ENCODE peak calls at places on chromosomes 6 and 20, in four cellular contexts. C is endothelial cell of umbilical vein, B is GM23248, J is mesenchymal stem cell. O is an unnamed sample. For H3K36me3 and H3K4me1, the result is how much of the 10 kb centered on the place peaks cover.

GRCh38 chr6:110537208-110538123 is 61.1 kb upstream of the SLC22A16 start:
- DNase-seq in C (peak), B (peak), J (peak), O (no peak)

GRCh38 chr20:23638309-23638708 is 554 bp upstream of the CST3 start:
- DNase-seq in C (no peak), B (no peak), J (no peak), O (no peak)

GRCh38 chr20:56875803-56876202 is 246.7 kb downstream of the TFAP2C start:
- DNase-seq in C (no peak), B (no peak), J (no peak), O (no peak)

GRCh38 chr6:111590209-111590955 is 15.3 kb downstream of the TRAF3IP2 start:
- DNase-seq in C (no peak), B (peak), J (no peak), O (no peak)

GRCh38 chr6:159104163-159104885 is 59.5 kb upstream of the TAGAP start:
- DNase-seq in C (peak), B (peak), J (peak), O (peak)

GRCh38 chr20:36571564-36572504 is 1.6 kb upstream of the TGIF2 start:
- DNase-seq in C (no peak), B (no peak), J (peak), O (no peak)

GRCh38 chr6:29702519-29703103 is 20.6 kb upstream of the HLA-F start:
- DNase-seq in C (peak), B (peak), J (peak), O (peak)

GRCh38 chr6:165846123-165846966 is 183.3 kb upstream of the PDE10A start:
- DNase-seq in C (no peak), B (peak), J (no peak), O (no peak)

GRCh38 chr20:31704225-31705119 is 18.2 kb downstream of the BCL2L1 start:
- DNase-seq in C (peak), B (peak), J (peak), O (no peak)

GRCh38 chr20:62840244-62841197 is 21.1 kb downstream of the TCFL5 start:
- DNase-seq in C (no peak), B (no peak), J (no peak), O (no peak)

GRCh38 chr6:106213660-106214276 is 111.8 kb downstream of the ATG5 start:
- DNase-seq in C (no peak), B (no peak), J (no peak), O (no peak)

GRCh38 chr20:24999568-24999967 is 7.0 kb upstream of the APMAP start:
- DNase-seq in C (no peak), B (no peak), J (no peak), O (no peak)

GRCh38 chr6:15073344-15073789 is 172.5 kb upstream of the JARID2 start:
- DNase-seq in C (no peak), B (peak), J (no peak), O (no peak)

GRCh38 chr20:709421-709820 is 33.8 kb upstream of the SCRT2 start:
- DNase-seq in C (no peak), B (peak), J (no peak), O (peak)

GRCh38 chr6:69774740-69775350 is 22.0 kb downstream of the LMBRD1 start:
- DNase-seq in C (no peak), B (no peak), J (no peak), O (no peak)

GRCh38 chr20:12318043-12318442 is 400.4 kb downstream of the BTBD3 start:
- DNase-seq in C (no peak), B (no peak), J (no peak), O (no peak)

GRCh38 chr6:161137839-161138544 is 135.9 kb downstream of the AGPAT4 start:
- DNase-seq in C (no peak), B (peak), J (no peak), O (no peak)

GRCh38 chr6:79570802-79571367 is 33.7 kb upstream of the LCA5 start:
- DNase-seq in C (peak), B (peak), J (peak), O (peak)

GRCh38 chr6:118886641-118887040 is 7.3 kb upstream of the ASF1A start:
- DNase-seq in C (no peak), B (no peak), J (no peak), O (no peak)

GRCh38 chr6:40852667-40853383 is 186.2 kb downstream of the UNC5CL start:
- DNase-seq in C (no peak), B (peak), J (peak), O (peak)

GRCh38 chr20:17725094-17725835 is 25.5 kb downstream of the BANF2 start:
- DNase-seq in C (no peak), B (no peak), J (no peak), O (no peak)

GRCh38 chr6:23176883-23177282 is 607.5 kb downstream of the HDGFL1 start:
- DNase-seq in C (peak), B (peak), J (no peak), O (no peak)

GRCh38 chr20:23519556-23519955 is 28.6 kb downstream of the CST8 start:
- DNase-seq in C (no peak), B (no peak), J (no peak), O (no peak)

GRCh38 chr20:62599216-62600110 is 42.8 kb upstream of the SLCO4A1 start:
- DNase-seq in C (no peak), B (no peak), J (no peak), O (no peak)

GRCh38 chr20:60762386-60762785 is 489.7 kb upstream of the CDH4 start:
- DNase-seq in C (no peak), B (no peak), J (no peak), O (no peak)

GRCh38 chr6:166757226-166758135 is 130.4 kb upstream of the RPS6KA2 start:
- DNase-seq in C (no peak), B (peak), J (peak), O (peak)

GRCh38 chr6:117906905-117907599 is at the start of gene SLC35F1:
- DNase-seq in C (peak), B (peak), J (peak), O (peak)

GRCh38 chr6:114108119-114109002 is 137.4 kb upstream of the HDAC2 start:
- DNase-seq in C (peak), B (peak), J (peak), O (peak)

GRCh38 chr20:62896526-62896925 is 29.8 kb downstream of the DIDO1 start:
- DNase-seq in C (no peak), B (no peak), J (no peak), O (no peak)

GRCh38 chr20:34334654-34335407 is 28.2 kb upstream of the ITCH start:
- DNase-seq in C (peak), B (no peak), J (no peak), O (no peak)

GRCh38 chr20:58841539-58842264 is 9.0 kb downstream of the GNAS-AS1 start:
- DNase-seq in C (no peak), B (no peak), J (no peak), O (no peak)

GRCh38 chr20:22511943-22512910 is 72.1 kb downstream of the FOXA2 start:
- DNase-seq in C (peak), B (no peak), J (no peak), O (peak)

GRCh38 chr6:17211101-17211500 is 70.1 kb upstream of the RBM24 start:
- DNase-seq in C (no peak), B (no peak), J (no peak), O (no peak)

GRCh38 chr6:41940759-41941279 is 789 bp downstream of the CCND3 start:
- DNase-seq in C (peak), B (peak), J (peak), O (peak)

GRCh38 chr20:17685168-17685567 is 3.1 kb upstream of the RRBP1 start:
- DNase-seq in C (no peak), B (no peak), J (no peak), O (no peak)

GRCh38 chr6:74466572-74466971 is 739.3 kb downstream of the COL12A1 start:
- DNase-seq in C (no peak), B (no peak), J (no peak), O (no peak)

DNA sequence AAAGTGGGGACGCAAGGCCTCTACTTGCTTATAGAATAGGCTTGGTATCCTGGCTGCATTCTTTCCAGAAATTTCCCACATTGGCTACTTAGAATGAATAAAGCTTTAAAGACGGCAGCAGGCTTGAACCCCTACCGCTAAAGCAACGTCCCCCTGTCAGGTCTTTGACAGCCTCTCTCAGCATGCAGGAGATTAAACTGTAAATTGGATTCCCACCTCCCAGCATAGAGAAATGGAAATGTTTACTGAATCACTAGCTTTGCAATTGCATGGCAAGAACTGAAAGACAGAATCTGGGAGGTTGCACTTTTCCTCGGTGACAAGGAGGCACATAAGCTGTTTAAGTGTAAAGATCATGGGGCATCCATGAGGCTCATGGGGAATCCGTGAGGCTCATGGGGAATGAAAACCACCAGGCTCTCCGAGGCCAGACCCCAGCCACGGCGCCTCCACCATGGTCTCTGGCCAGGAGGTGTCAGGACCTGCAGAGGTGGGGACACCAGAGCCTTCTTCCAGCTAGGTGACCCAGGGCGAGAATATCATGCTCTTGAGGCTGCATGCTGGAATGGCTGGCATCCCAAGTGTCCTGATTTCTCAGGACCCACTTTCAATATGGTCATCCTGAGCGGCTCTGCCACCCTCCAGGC is 10.3 kb downstream of the LEMD2 start:
- DNase-seq in C (no peak), B (no peak), J (no peak), O (no peak)
- H3K36me3 ChIP-seq in C (half or more), B (half or more), J (half or more), O (half or more)

GRCh38 chr6:33013608-33014007 is 4.2 kb upstream of the HLA-DOA start:
- DNase-seq in C (no peak), B (no peak), J (no peak), O (no peak)
- H3K27ac ChIP-seq in C (no peak), B (no peak), J (no peak), O (no peak)

GRCh38 chr20:51758978-51759544 is 9.1 kb downstream of the ATP9A start:
- DNase-seq in C (no peak), B (peak), J (no peak), O (peak)
- H3K4me1 ChIP-seq in C (under half), B (under half), J (under half), O (under half)

GRCh38 chr6:24847402-24847801 is 48.7 kb upstream of the ARMH2 start:
- DNase-seq in C (no peak), B (no peak), J (no peak), O (no peak)

GRCh38 chr6:24845578-24845977 is 46.9 kb upstream of the ARMH2 start:
- DNase-seq in C (no peak), B (no peak), J (no peak), O (no peak)

GRCh38 chr6:24844903-24845302 is 46.2 kb upstream of the ARMH2 start:
- DNase-seq in C (no peak), B (peak), J (no peak), O (no peak)

GRCh38 chr6:24840187-24840586 is 41.5 kb upstream of the ARMH2 start:
- DNase-seq in C (no peak), B (no peak), J (no peak), O (no peak)

GRCh38 chr6:24844061-24844460 is 45.3 kb upstream of the ARMH2 start:
- DNase-seq in C (no peak), B (no peak), J (no peak), O (no peak)
- H3K36me3 ChIP-seq in C (under half), B (under half), J (half or more), O (under half)

GRCh38 chr20:3094848-3095629 is 10.5 kb upstream of the AVP start:
- DNase-seq in C (no peak), B (no peak), J (no peak), O (no peak)
- H3K27ac ChIP-seq in C (no peak), B (no peak), J (no peak), O (no peak)

GRCh38 chr6:108588586-108588985 is 27.9 kb downstream of the FOXO3 start:
- DNase-seq in C (peak), B (peak), J (peak), O (peak)

GRCh38 chr6:108585921-108586320 is 25.2 kb downstream of the FOXO3 start:
- DNase-seq in C (no peak), B (no peak), J (no peak), O (no peak)

GRCh38 chr6:108584323-108584722 is 23.6 kb downstream of the FOXO3 start:
- DNase-seq in C (no peak), B (no peak), J (no peak), O (no peak)

GRCh38 chr6:108589244-108589730 is 28.6 kb downstream of the FOXO3 start:
- DNase-seq in C (peak), B (peak), J (peak), O (peak)

DNA sequence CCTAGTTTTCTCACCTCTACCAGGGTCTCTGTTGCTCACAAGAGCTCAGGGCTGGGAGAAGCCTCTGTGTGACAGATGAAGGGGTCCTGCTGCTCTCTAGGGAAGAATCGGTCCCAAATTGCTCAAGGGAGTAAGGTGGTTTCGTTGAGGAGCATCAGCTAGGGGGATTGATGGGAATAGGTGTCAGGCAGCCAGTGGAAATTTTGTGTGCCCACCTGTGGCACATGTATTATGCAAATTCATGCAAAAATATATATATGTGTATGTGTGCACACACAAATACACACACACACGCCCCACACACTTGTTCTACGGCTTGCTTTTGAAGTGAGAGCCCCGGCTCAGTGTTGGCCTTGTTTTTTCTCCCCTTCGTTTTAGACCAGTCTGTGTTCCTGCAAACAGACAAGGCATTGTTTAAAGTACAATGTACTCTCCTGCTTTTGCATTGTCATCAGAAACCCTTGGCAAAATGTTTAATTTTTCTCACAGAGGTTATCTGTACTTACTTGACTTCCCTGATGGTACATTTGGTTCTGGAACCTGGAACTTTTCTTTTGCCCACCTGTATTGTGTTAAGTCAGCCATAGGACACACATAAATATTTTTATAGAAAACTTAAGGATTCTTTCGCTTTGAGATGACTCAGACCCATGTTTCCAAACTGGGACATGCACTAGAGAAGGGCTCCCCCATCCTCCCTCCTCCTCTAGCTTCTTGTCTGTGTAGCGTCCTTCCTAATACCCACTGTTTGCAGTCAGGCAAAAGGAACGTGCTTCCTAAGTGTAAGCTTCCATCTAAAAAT is 26.7 kb downstream of the FOXO3 start:
- DNase-seq in C (peak), B (peak), J (peak), O (no peak)
- H3K4me1 ChIP-seq in C (half or more), B (half or more), J (under half), O (under half)

GRCh38 chr6:10759884-10760329 is 12.3 kb downstream of the TMEM14B start:
- DNase-seq in C (peak), B (peak), J (peak), O (no peak)

GRCh38 chr6:10759312-10759839 is 11.8 kb downstream of the TMEM14B start:
- DNase-seq in C (peak), B (peak), J (peak), O (peak)

DNA sequence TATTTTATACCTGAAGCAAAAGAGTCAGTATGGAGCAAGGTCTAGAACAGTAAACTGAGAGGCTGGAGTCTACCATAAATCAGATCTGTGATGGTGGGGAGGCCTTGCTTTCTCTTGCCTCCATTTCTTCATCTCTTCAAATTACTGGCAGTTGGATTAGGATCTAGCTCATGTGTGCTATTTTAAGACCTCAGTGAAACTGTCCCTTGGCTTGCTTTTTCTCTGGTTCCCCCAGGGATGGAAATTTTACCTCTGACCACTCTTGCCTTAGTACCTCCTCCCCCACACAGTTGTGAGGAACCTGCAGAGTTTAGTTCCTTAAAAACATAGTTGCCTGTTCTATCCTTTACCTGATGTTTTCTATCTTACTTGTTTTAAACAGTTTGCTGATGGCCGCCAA is 8.5 kb downstream of the TMEM14B start:
- DNase-seq in C (no peak), B (no peak), J (no peak), O (no peak)
- H3K36me3 ChIP-seq in C (under half), B (under half), J (half or more), O (under half)